ENCODE peak calls at places on chromosomes 1 and 21, in four cellular contexts. M, O, C and X are unnamed samples.

GRCh38 chr1:167450843-167451242 is 67.5 kb downstream of the CD247 start:
- DNase-seq in O (no peak), C (no peak), M (no peak), X (peak; percentile 44)

GRCh38 chr1:107609808-107610207 is 355.2 kb downstream of the VAV3 start:
- DNase-seq in M (no peak), C (no peak), O (no peak), X (no peak)

GRCh38 chr1:42139444-42139843 is 13.8 kb upstream of the GUCA2B start:
- DNase-seq in C (no peak), M (no peak), O (no peak), X (no peak)

GRCh38 chr1:107666493-107666892 is 298.5 kb downstream of the VAV3 start:
- DNase-seq in O (no peak), M (no peak), C (no peak), X (no peak)

GRCh38 chr1:168476588-168477379 is 67.0 kb downstream of the XCL2 start:
- DNase-seq in O (no peak), M (no peak), C (no peak), X (no peak)

GRCh38 chr1:162696286-162696862 is 64.1 kb downstream of the DDR2 start:
- DNase-seq in O (peak; percentile 78), C (peak; percentile 59), M (no peak), X (no peak)

GRCh38 chr1:11805454-11806306 is at the start of the genes CLCN6 and MTHFR:
- DNase-seq in M (peak; percentile 94), O (peak; percentile 100), C (peak; percentile 99), X (peak; percentile 99)

GRCh38 chr1:153849487-153850185 is 73.1 kb downstream of the GATAD2B start:
- DNase-seq in O (no peak), M (no peak), C (no peak), X (peak; percentile 61)

GRCh38 chr1:218330043-218330623 is 15.0 kb upstream of the TGFB2 start:
- DNase-seq in C (no peak), M (no peak), O (no peak), X (no peak)

GRCh38 chr21:42583150-42583991 is 69.7 kb downstream of the SLC37A1 start:
- DNase-seq in O (no peak), M (no peak), C (no peak), X (no peak)

GRCh38 chr21:25813917-25814316 is 79.1 kb downstream of the GABPA start:
- DNase-seq in O (no peak), M (no peak), C (no peak), X (no peak)

GRCh38 chr1:161962094-161962887 is 61.4 kb downstream of the OLFML2B start:
- DNase-seq in C (no peak), O (no peak), M (no peak), X (peak; percentile 72)

GRCh38 chr21:35438643-35439404 is 389.7 kb upstream of the RUNX1 start:
- DNase-seq in O (no peak), C (no peak), M (no peak), X (peak; percentile 28)

GRCh38 chr1:2645776-2646175 is 13.0 kb upstream of the MMEL1 start:
- DNase-seq in M (no peak), C (no peak), O (no peak), X (no peak)

GRCh38 chr1:115647000-115647399 is 5.2 kb downstream of the VANGL1 start:
- DNase-seq in C (no peak), O (no peak), M (no peak), X (no peak)

GRCh38 chr1:170214980-170215910 is 69.5 kb downstream of the NTMT2 start:
- DNase-seq in C (no peak), M (no peak), O (peak; percentile 30), X (no peak)

GRCh38 chr1:28144203-28145135 is 32.0 kb downstream of the PTAFR start:
- DNase-seq in C (no peak), M (no peak), O (no peak), X (peak; percentile 70)

GRCh38 chr1:228038387-228039005 is 31.7 kb downstream of the WNT3A start:
- DNase-seq in C (peak; percentile 2), M (no peak), O (no peak), X (no peak)

GRCh38 chr21:45496151-45496967 is 45.9 kb downstream of the SLC19A1 start:
- DNase-seq in M (no peak), C (no peak), O (no peak), X (no peak)

GRCh38 chr1:62247391-62248168 is 52.9 kb downstream of the L1TD1 start:
- DNase-seq in O (no peak), M (no peak), C (no peak), X (no peak)

GRCh38 chr21:35697321-35697808 is 363.0 kb downstream of the SETD4 start:
- DNase-seq in M (peak; percentile 29), O (peak; percentile 66), C (no peak), X (peak; percentile 9)

GRCh38 chr1:232301246-232301645 is 328.7 kb downstream of the SIPA1L2 start:
- DNase-seq in O (no peak), C (no peak), M (no peak), X (no peak)

GRCh38 chr1:32939655-32940371 is 24.8 kb downstream of the RNF19B start:
- DNase-seq in C (no peak), M (peak; percentile 48), O (peak; percentile 56), X (peak; percentile 77)

GRCh38 chr1:64654519-64655341 is 90.1 kb upstream of the RAVER2 start:
- DNase-seq in O (no peak), C (no peak), M (no peak), X (no peak)

GRCh38 chr1:206461602-206462455 is 8.4 kb upstream of the IKBKE start:
- DNase-seq in M (peak; percentile 81), O (no peak), C (peak; percentile 76), X (peak; percentile 91)

GRCh38 chr1:101284021-101284420 is 47.2 kb downstream of the S1PR1 start:
- DNase-seq in M (no peak), C (no peak), O (no peak), X (peak; percentile 66)

GRCh38 chr1:156511656-156512055 is 11.1 kb upstream of the MEF2D start:
- DNase-seq in C (no peak), O (no peak), M (no peak), X (peak; percentile 46)

GRCh38 chr1:244104309-244105060 is 53.4 kb downstream of the ZBTB18 start:
- DNase-seq in M (no peak), O (no peak), C (no peak), X (no peak)

GRCh38 chr1:153404768-153405167 is 11.6 kb upstream of the S100A7A start:
- DNase-seq in M (no peak), O (peak; percentile 40), C (peak; percentile 55), X (peak; percentile 74)

GRCh38 chr1:46969014-46969619 is 27.8 kb upstream of the CYP4A11 start:
- DNase-seq in C (no peak), O (no peak), M (no peak), X (no peak)
- TF ChIP-seq CTCF in C (peak; percentile 34), O (peak; percentile 24), M (no peak), X (no peak)

DNA sequence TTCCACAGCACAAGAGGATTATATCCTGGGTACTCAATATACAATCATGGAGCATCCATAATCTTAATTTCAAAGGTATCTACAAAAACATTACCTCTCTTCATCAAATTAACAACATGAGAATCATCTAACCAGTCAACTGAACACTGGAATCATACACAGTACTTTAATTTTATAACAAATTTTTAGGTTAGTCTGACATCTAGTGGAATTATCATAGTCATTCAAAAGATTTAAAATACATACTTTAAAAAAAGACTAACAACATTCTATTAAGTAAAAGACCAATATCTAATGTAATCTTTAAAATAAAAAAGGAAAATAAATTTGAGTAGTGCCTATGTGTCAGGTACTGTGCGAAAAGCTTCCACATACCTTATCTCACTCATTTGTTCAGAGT is 16.8 kb upstream of the SH3GLB1 start:
- DNase-seq in M (no peak), O (no peak), C (no peak), X (no peak)
- TF ChIP-seq CTCF in M (no peak), O (peak; percentile 29), C (no peak), X (peak; percentile 26)

DNA sequence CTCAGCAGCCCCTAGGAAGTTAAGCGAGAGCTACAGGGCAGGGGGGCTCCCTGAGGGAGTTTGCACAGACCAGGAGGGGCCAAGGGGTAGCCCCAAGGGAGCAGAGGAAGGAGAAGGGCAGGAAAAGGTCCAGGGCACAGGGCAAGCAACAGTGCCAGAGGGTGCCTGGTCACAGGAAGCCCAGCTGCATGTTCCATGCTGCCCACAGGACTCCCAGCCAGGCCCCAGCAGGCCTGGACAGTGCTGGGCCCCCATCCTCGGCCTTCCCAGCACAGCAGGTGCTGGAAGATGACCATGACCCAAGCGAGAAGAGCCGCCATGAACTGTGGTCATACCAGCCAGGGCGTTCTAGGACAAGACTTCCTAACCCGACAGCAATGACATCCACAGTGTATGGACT is 11.0 kb downstream of the KLHL21 start:
- DNase-seq in O (no peak), C (no peak), M (no peak), X (no peak)
- TF ChIP-seq CTCF in O (no peak), C (no peak), M (no peak), X (no peak)

DNA sequence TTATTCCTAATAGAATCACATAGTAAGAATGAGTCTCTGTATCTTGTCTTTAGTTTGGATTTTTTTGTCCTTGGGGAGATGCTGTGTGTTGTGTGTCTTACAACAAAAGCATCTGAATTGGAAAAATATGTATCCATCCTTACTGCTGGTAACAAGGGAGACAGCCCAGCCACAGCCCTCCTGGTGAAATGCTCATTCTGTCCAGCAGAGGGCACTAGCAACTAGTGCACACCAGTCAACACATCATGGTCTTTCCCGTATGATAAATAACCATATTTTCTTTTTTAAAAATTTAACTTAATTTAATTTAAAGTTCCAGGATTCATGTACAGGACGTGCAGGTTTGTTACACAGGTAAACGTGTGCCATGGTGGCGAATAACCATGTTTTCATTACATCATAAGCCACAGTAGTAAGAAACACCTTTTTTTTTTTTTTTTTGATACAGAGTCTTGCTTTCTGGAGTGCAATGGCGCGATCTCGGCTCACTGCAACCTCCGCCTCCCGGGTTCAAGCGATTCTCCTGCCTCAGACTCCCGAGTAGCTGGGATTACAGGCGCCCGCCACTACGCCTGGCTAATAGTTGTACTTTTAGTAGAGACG is 245.1 kb downstream of the PTBP2 start:
- DNase-seq in M (peak; percentile 91), O (peak; percentile 69), C (peak; percentile 84), X (peak; percentile 82)
- TF ChIP-seq CTCF in M (peak; percentile 30), O (peak; percentile 96), C (peak; percentile 88), X (peak; percentile 92)

GRCh38 chr1:155227261-155228095 is 19.0 kb downstream of the MTX1 start:
- DNase-seq in O (peak; percentile 99), C (peak; percentile 94), M (peak; percentile 96), X (peak; percentile 100)

GRCh38 chr1:155226188-155226909 is 17.9 kb downstream of the MTX1 start:
- DNase-seq in M (peak; percentile 64), O (peak; percentile 79), C (peak; percentile 71), X (peak; percentile 94)

GRCh38 chr1:155226910-155227260 is 18.4 kb downstream of the MTX1 start:
- DNase-seq in O (peak; percentile 35), C (peak; percentile 63), M (no peak), X (peak; percentile 76)

GRCh38 chr1:155223017-155223416 is 14.5 kb downstream of the MTX1 start:
- DNase-seq in C (no peak), M (no peak), O (no peak), X (no peak)

GRCh38 chr1:155228096-155228427 is 19.6 kb downstream of the MTX1 start:
- DNase-seq in O (no peak), C (no peak), M (no peak), X (no peak)
- TF ChIP-seq CTCF in O (no peak), C (no peak), M (no peak), X (no peak)

GRCh38 chr21:33198346-33199135 is 31.2 kb upstream of the IFNAR2 start:
- DNase-seq in O (peak; percentile 58), M (no peak), C (no peak), X (no peak)
- TF ChIP-seq CTCF in O (no peak), M (no peak), C (no peak), X (no peak)